ENCODE peak calls at places on chromosomes 12 and 14, in eight cellular contexts. L is GM23338, P is HCT116, C is lower lobe of right lung, J is upper lobe of right lung, H is HL-60, U is H7, Q is NT2/D1. E is an unnamed sample. For H3K27me3, the result is how much of the 10 kb centered on the place peaks cover.

GRCh38 chr12:58818546-58818945 is 101.8 kb downstream of the LRIG3 start:
- DNase-seq in L (no peak), U (no peak), Q (no peak), P (no peak), J (no peak), C (no peak), H (no peak), E (no peak)

GRCh38 chr14:68938515-68939423 is 40.3 kb downstream of the ACTN1 start:
- DNase-seq in P (no peak), J (no peak), C (no peak), H (no peak), L (no peak), U (no peak), Q (no peak), E (peak)

GRCh38 chr14:83356080-83356479 is 1822.4 kb upstream of the SEL1L start:
- DNase-seq in L (no peak), U (no peak), P (no peak), C (no peak), Q (no peak), H (no peak), J (no peak), E (no peak)

GRCh38 chr14:105168496-105168978 is at the start of gene JAG2:
- DNase-seq in P (no peak), U (peak), H (no peak), J (peak), C (peak), Q (no peak), L (peak), E (no peak)

GRCh38 chr12:1398673-1399072 is 195.7 kb downstream of the FBXL14 start:
- DNase-seq in L (peak), P (no peak), U (no peak), Q (no peak), J (no peak), C (no peak), H (no peak), E (no peak)

GRCh38 chr14:27386391-27386790 is 788.6 kb upstream of the NOVA1 start:
- DNase-seq in J (no peak), L (no peak), U (no peak), C (no peak), Q (no peak), P (no peak), H (no peak), E (no peak)

GRCh38 chr12:75437564-75437963 is 43.0 kb upstream of the GLIPR1 start:
- DNase-seq in U (no peak), C (no peak), L (no peak), Q (no peak), P (no peak), H (peak), J (no peak), E (no peak)

GRCh38 chr14:55448146-55448614 is 7.8 kb upstream of the TBPL2 start:
- DNase-seq in P (peak), U (no peak), H (no peak), C (no peak), Q (no peak), J (no peak), L (no peak), E (peak)

GRCh38 chr12:25894759-25895158 is 63.7 kb upstream of the RASSF8 start:
- DNase-seq in C (no peak), P (no peak), L (no peak), J (no peak), U (no peak), Q (no peak), H (no peak), E (no peak)

GRCh38 chr14:55954108-55954507 is 164.1 kb upstream of the PELI2 start:
- DNase-seq in C (no peak), H (no peak), L (no peak), U (no peak), Q (no peak), P (no peak), J (no peak), E (no peak)

GRCh38 chr12:118980407-118981014 is 830 bp upstream of the SRRM4 start:
- DNase-seq in U (peak), C (no peak), L (peak), H (no peak), Q (no peak), J (no peak), P (no peak), E (no peak)

GRCh38 chr12:1533602-1534304 is 60.6 kb downstream of the FBXL14 start:
- DNase-seq in Q (no peak), C (no peak), J (peak), P (no peak), H (no peak), L (no peak), U (no peak), E (no peak)

GRCh38 chr12:32516230-32516629 is 116.9 kb downstream of the FGD4 start:
- DNase-seq in U (no peak), Q (no peak), J (no peak), P (no peak), H (no peak), C (no peak), L (no peak), E (no peak)

GRCh38 chr14:89256273-89256672 is 160.8 kb downstream of the FOXN3 start:
- DNase-seq in C (no peak), Q (no peak), J (no peak), H (no peak), U (no peak), L (no peak), P (no peak), E (no peak)

GRCh38 chr12:122395319-122395718 is 27.1 kb downstream of the CLIP1 start:
- DNase-seq in U (no peak), J (no peak), L (no peak), H (no peak), Q (no peak), P (peak), C (no peak), E (peak)

GRCh38 chr12:40515041-40515825 is 177.0 kb upstream of the CNTN1 start:
- DNase-seq in Q (no peak), P (no peak), U (no peak), C (no peak), H (peak), L (no peak), J (no peak), E (no peak)

DNA sequence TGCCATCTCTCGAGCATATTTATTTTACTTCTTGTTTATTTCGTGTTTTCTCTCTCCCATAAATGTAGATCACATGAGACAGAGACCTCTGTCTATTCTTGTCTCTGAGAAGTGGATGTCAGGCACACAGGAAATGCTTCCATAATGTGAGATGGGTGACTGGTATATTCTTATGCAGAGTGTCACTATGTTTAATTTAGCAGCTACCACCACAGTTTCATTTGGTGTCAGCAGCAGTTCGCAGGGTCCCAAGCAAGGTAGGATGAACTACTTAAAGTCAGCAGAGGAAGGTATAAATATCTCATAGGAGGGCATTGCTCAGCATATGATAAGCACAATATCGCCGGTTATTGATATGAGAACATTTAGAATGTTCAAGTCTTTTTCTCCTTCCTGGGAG is 180.9 kb upstream of the CNTN1 start:
- DNase-seq in J (no peak), L (no peak), C (no peak), U (no peak), H (no peak), P (no peak), Q (no peak), E (no peak)
- H3K4me3 ChIP-seq in J (no peak), L (no peak), C (no peak), U (no peak), H (no peak), P (no peak), Q (no peak), E (no peak)

DNA sequence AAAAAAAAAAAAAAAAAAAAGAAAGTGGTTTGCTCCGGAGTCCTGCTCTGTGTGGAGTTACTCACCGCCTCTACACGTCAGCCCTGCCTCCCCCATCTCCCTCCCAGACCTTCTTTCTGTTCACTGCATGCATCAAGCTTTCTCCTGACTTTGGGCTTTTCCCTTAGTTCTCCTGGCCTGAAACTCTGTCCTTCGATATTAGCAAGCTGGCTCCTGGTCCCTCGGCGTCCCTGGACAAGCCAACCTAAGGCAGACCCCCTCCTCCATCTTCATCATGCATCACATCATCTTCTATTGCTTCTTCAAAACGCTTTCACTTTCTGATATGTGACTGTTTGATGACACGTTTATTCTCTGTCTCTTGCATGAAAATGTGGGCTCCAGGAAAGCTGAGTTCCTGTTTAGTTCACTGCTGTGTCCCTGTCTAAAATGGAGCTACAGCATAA is 40.6 kb downstream of the SLC15A4 start:
- DNase-seq in L (no peak), C (no peak), H (no peak), J (peak), Q (no peak), U (no peak), P (no peak), E (no peak)
- H3K27me3 ChIP-seq in L (under half), C (under half), H (under half), J (under half), Q (under half), U (under half), P (under half), E (under half)

GRCh38 chr14:100159865-100160533 is 554 bp upstream of the DEGS2 start:
- DNase-seq in L (peak), P (no peak), H (no peak), Q (no peak), J (no peak), U (peak), C (no peak), E (no peak)

GRCh38 chr14:100156776-100157175 is 2.7 kb downstream of the DEGS2 start:
- DNase-seq in U (no peak), H (no peak), P (no peak), J (no peak), C (no peak), L (no peak), Q (no peak), E (no peak)

GRCh38 chr14:100160534-100160916 is 1.1 kb upstream of the DEGS2 start:
- DNase-seq in Q (no peak), H (no peak), U (no peak), J (no peak), P (no peak), C (no peak), L (no peak), E (no peak)

GRCh38 chr14:100158566-100159106 is 809 bp downstream of the DEGS2 start:
- DNase-seq in U (peak), Q (no peak), C (no peak), L (no peak), J (no peak), H (no peak), P (no peak), E (no peak)

GRCh38 chr14:100159107-100159864 is at the start of gene DEGS2:
- DNase-seq in U (peak), Q (no peak), H (no peak), L (peak), C (peak), J (peak), P (no peak), E (no peak)
- H3K4me3 ChIP-seq in U (peak), Q (peak), H (peak), L (peak), C (peak), J (peak), P (peak), E (peak)

GRCh38 chr14:104137297-104138097 is 890 bp upstream of the KIF26A start:
- DNase-seq in P (no peak), J (peak), C (peak), L (peak), H (peak), Q (peak), U (peak), E (no peak)
- H3K27me3 ChIP-seq in P (under half), J (half or more), C (half or more), L (under half), H (half or more), Q (under half), U (under half), E (half or more)

DNA sequence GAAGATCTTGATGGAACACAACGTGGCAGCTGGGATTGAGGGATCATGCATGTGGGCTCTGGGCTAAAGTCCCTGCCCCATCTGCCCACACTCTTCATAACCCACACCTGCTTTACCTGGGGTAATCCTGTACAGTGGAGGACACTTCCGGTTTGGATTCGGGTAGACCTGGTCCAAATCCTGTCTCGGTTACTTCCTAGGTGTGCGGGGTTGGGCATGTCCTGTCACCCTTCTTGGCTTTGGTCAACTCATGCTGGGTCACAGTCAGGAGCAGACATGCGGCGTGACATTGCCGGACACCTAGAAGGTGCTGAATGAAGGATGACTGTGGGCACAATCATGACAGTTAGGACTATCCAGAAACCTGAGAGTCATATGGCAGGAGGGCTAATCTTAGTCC is 30.7 kb upstream of the WSCD2 start:
- DNase-seq in L (no peak), Q (no peak), P (no peak), H (no peak), U (no peak), J (no peak), C (no peak), E (no peak)
- H3K4me3 ChIP-seq in L (no peak), Q (no peak), P (no peak), H (no peak), U (no peak), J (no peak), C (no peak), E (no peak)

GRCh38 chr14:28776482-28777266 is 10.1 kb downstream of the FOXG1 start:
- DNase-seq in L (no peak), P (no peak), Q (no peak), H (no peak), U (no peak), J (no peak), C (no peak), E (no peak)
- H3K27me3 ChIP-seq in L (half or more), P (under half), Q (half or more), H (under half), U (half or more), J (half or more), C (half or more), E (half or more)

GRCh38 chr12:57110189-57111045 is 745 bp downstream of the STAT6 start:
- DNase-seq in U (peak), L (peak), H (peak), C (peak), P (no peak), J (peak), Q (no peak), E (no peak)
- H3K4me3 ChIP-seq in U (peak), L (peak), H (peak), C (peak), P (peak), J (peak), Q (peak), E (peak)